ENCODE peak calls at places on chromosomes 13 and 19, in five cellular contexts. Z is lower leg skin, Y is AG09309, X is AG10803, H is fibroblast of lung. J is an unnamed sample.

GRCh38 chr13:91240341-91240740 is 107.1 kb upstream of the MIR17HG start:
- DNase-seq in Z (no peak), Y (no peak), X (no peak), H (no peak), J (no peak)

GRCh38 chr13:93603043-93603442 is 376.4 kb downstream of the GPC6 start:
- DNase-seq in Z (no peak), Y (peak), X (peak), H (peak), J (no peak)

GRCh38 chr19:36401475-36401874 is 17.0 kb downstream of the ZFP82 start:
- DNase-seq in Z (no peak), Y (no peak), X (no peak), H (no peak), J (no peak)

GRCh38 chr19:4084547-4084877 is 17.8 kb upstream of the ZBTB7A start:
- DNase-seq in Z (no peak), Y (no peak), X (no peak), H (no peak), J (no peak)

GRCh38 chr19:18591735-18592385 is 3.3 kb downstream of the REX1BD start:
- DNase-seq in Z (no peak), Y (peak), X (peak), H (no peak), J (no peak)

GRCh38 chr13:79723462-79724116 is 242.6 kb downstream of the NDFIP2 start:
- DNase-seq in Z (no peak), Y (no peak), X (no peak), H (no peak), J (no peak)

GRCh38 chr19:31436121-31436776 is 87.0 kb upstream of the TSHZ3 start:
- DNase-seq in Z (no peak), Y (no peak), X (peak), H (no peak), J (no peak)

GRCh38 chr19:49200238-49200862 is 42.8 kb downstream of the TRPM4 start:
- DNase-seq in Z (no peak), Y (no peak), X (no peak), H (no peak), J (no peak)

GRCh38 chr13:30943881-30944280 is 11.4 kb downstream of the TEX26 start:
- DNase-seq in Z (no peak), Y (no peak), X (peak), H (peak), J (no peak)

GRCh38 chr13:104571161-104571889 is 1505.1 kb upstream of the SLC10A2 start:
- DNase-seq in Z (peak), Y (no peak), X (peak), H (peak), J (peak)

GRCh38 chr13:99062593-99062992 is 84.7 kb upstream of the DOCK9 start:
- DNase-seq in Z (no peak), Y (peak), X (peak), H (peak), J (no peak)

GRCh38 chr19:2983351-2984195 is 6.2 kb downstream of the TLE6 start:
- DNase-seq in Z (no peak), Y (no peak), X (peak), H (peak), J (peak)

GRCh38 chr13:47455581-47455980 is 545.5 kb downstream of the SUCLA2 start:
- DNase-seq in Z (no peak), Y (no peak), X (peak), H (no peak), J (no peak)

GRCh38 chr19:48401277-48401676 is 7.8 kb downstream of the GRIN2D start:
- DNase-seq in Z (no peak), Y (no peak), X (no peak), H (no peak), J (no peak)

GRCh38 chr19:4730740-4731171 is 7.1 kb upstream of the DPP9 start:
- DNase-seq in Z (no peak), Y (no peak), X (no peak), H (no peak), J (peak)

GRCh38 chr19:10206226-10206873 is 11.6 kb upstream of the DNMT1 start:
- DNase-seq in Z (no peak), Y (no peak), X (peak), H (peak), J (no peak)

GRCh38 chr13:113139580-113139979 is 17.0 kb downstream of the F10 start:
- DNase-seq in Z (no peak), Y (no peak), X (no peak), H (no peak), J (no peak)

GRCh38 chr13:113138792-113139551 is 16.4 kb downstream of the F10 start:
- DNase-seq in Z (no peak), Y (no peak), X (no peak), H (no peak), J (peak)

GRCh38 chr13:113140677-113141590 is 17.5 kb upstream of the PROZ start:
- DNase-seq in Z (no peak), Y (no peak), X (no peak), H (no peak), J (no peak)

GRCh38 chr13:113135281-113135760 is 12.7 kb downstream of the F10 start:
- DNase-seq in Z (no peak), Y (no peak), X (no peak), H (no peak), J (no peak)

GRCh38 chr13:113137656-113138292 is 15.2 kb downstream of the F10 start:
- DNase-seq in Z (no peak), Y (no peak), X (no peak), H (no peak), J (no peak)
- TF ChIP-seq CTCF in Z (no peak), Y (no peak), X (no peak), H (no peak), J (no peak)

GRCh38 chr19:33814181-33815165 is 17.8 kb downstream of the KCTD15 start:
- DNase-seq in Z (no peak), Y (no peak), X (no peak), H (peak), J (no peak)

GRCh38 chr19:33812388-33813330 is 16.0 kb downstream of the KCTD15 start:
- DNase-seq in Z (no peak), Y (no peak), X (no peak), H (no peak), J (no peak)

GRCh38 chr19:33813391-33814101 is 16.9 kb downstream of the KCTD15 start:
- DNase-seq in Z (no peak), Y (no peak), X (no peak), H (no peak), J (no peak)

GRCh38 chr19:33818426-33818825 is 21.8 kb downstream of the KCTD15 start:
- DNase-seq in Z (no peak), Y (no peak), X (no peak), H (no peak), J (no peak)

DNA sequence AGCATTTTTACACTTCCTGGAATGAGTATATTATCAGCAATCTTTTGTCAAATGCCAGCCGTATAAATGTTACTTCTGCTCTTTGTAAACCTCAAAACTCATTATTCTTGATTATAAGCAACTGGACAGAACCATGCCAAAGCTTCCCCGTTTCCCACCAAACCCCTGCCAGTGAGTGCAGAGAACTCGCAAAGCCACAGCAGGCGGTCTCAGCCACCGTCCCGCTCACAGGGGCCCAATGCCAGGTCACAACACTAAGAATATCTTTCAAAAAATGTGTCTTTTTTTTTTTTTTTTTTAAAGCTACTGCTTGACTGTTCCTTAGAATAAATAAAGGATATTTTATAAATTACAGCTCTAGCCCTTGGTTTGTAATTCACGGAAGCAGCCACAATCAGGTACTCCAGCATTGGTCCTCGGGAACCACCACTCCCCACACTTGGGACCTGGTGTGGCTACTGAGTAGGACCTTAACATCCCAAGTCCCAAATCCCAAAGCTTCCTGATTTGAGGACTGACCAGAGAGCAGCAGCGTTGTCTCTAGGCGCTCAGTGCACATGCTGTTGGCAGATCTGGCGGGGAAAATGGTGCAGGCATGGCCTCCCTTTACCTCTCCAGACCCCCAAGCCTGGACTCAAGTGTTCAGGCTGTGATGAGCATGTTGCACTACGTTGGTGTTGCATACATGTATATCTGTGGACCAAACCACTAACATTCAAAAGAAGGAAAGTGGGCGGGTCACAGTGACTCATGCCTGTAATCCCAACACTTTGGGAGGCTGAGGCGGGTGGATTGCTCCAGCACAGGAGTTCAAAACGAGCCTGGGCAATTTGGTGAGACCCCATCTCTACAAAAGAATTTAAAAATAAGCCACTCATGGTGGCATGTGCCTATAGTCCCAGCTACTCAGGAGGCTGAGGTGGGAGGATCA is 19.0 kb downstream of the KCTD15 start:
- DNase-seq in Z (no peak), Y (no peak), X (no peak), H (peak), J (no peak)
- TF ChIP-seq CTCF in Z (no peak), Y (no peak), X (no peak), H (no peak), J (no peak)

GRCh38 chr13:48826039-48826438 is 149.7 kb upstream of the FNDC3A start:
- DNase-seq in Z (no peak), Y (no peak), X (no peak), H (no peak), J (no peak)
- TF ChIP-seq CTCF in Z (no peak), Y (no peak), X (no peak), H (no peak), J (no peak)

GRCh38 chr19:17376935-17377600 is at the start of gene PLVAP:
- DNase-seq in Z (no peak), Y (no peak), X (no peak), H (no peak), J (no peak)
- TF ChIP-seq CTCF in Z (no peak), Y (no peak), X (no peak), H (no peak), J (no peak)

GRCh38 chr19:43950834-43951626 is at the start of gene ZNF221:
- DNase-seq in Z (peak), Y (peak), X (peak), H (peak), J (peak)
- TF ChIP-seq CTCF in Z (no peak), Y (peak), X (peak), H (peak), J (peak)

DNA sequence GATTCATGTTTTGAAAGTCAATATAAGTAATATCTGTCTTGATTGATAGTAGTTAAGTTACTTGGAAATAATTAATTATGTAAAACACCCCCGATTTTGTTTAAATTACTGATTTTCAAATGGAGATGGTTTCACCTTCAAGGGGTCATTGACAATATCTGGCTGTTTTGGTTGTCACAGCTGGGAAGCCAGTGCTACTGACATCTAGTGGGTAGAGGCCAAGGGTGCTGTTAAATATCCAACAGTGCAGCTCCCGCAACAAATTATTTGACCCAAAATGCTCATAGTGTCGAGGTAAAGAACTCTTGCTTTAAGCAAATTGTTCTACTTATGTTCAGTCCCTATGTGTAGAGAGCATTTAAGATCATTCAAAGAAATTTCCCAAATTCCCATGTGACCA is 50.6 kb upstream of the PCDH20 start:
- DNase-seq in Z (no peak), Y (no peak), X (no peak), H (no peak), J (no peak)
- TF ChIP-seq CTCF in Z (no peak), Y (no peak), X (no peak), H (peak), J (peak)

GRCh38 chr19:51810228-51810627 is 15.3 kb downstream of the FPR3 start:
- DNase-seq in Z (no peak), Y (no peak), X (peak), H (no peak), J (no peak)
- TF ChIP-seq CTCF in Z (no peak), Y (peak), X (peak), H (no peak), J (no peak)

DNA sequence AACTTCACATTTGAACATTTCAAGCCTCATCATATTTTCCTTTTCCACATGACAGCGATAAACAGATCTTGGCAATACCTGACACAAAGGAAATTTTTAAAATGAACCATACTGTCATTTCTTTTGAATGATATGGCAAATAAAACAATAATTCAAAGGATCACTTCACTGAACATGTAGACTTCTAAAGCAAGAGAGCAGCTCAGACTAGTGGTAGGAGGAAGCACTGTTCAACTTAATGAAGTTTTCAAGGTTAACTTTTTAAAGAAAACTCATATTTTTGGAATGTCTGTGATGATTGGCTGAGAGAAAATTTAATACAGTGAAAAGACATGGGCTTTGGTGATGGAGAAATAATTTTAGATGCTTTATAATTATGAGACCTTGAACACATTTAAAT is 198.0 kb downstream of the OXGR1 start:
- DNase-seq in Z (no peak), Y (no peak), X (no peak), H (no peak), J (no peak)
- TF ChIP-seq CTCF in Z (no peak), Y (no peak), X (no peak), H (peak), J (peak)